ENCODE peak calls at places on chromosomes 16 and 17, in six cellular contexts. J is GM23338, Y is lower leg skin, C is GM13977, A is AG10803, F is neural progenitor cell. K is an unnamed sample.
A peak's percentile ranks its signal among the peaks of the same experiment; 100 is the strongest.

GRCh38 chr17:36072431-36073121 is 8.5 kb downstream of the CCL18 start:
- DNase-seq in J (peak; percentile 90), Y (no peak), C (peak; percentile 71), A (peak; percentile 9), F (peak; percentile 86), K (peak; percentile 62)

GRCh38 chr17:42313773-42314566 is 25.7 kb downstream of the STAT5A start:
- DNase-seq in J (no peak), Y (peak; percentile 83), C (no peak), A (no peak), F (no peak), K (no peak)

GRCh38 chr17:38685485-38685884 is 10.7 kb upstream of the EPOP start:
- DNase-seq in J (no peak), Y (no peak), C (no peak), A (no peak), F (no peak), K (no peak)

GRCh38 chr16:27640277-27640600 is 90.3 kb downstream of the KATNIP start:
- DNase-seq in J (peak; percentile 44), Y (no peak), C (no peak), A (no peak), F (no peak), K (no peak)

GRCh38 chr17:57696050-57696449 is 49.0 kb downstream of the CCDC182 start:
- DNase-seq in J (no peak), Y (no peak), C (no peak), A (no peak), F (no peak), K (no peak)

GRCh38 chr16:3912373-3912772 is 31.9 kb upstream of the CREBBP start:
- DNase-seq in J (no peak), Y (no peak), C (no peak), A (no peak), F (no peak), K (no peak)

GRCh38 chr16:86994651-86995171 is 322.5 kb downstream of the C16orf95 start:
- DNase-seq in J (no peak), Y (no peak), C (no peak), A (peak; percentile 82), F (peak; percentile 50), K (no peak)

GRCh38 chr17:46147167-46147749 is 46.0 kb downstream of the KANSL1 start:
- DNase-seq in J (no peak), Y (no peak), C (no peak), A (no peak), F (no peak), K (peak; percentile 21)

GRCh38 chr17:2171725-2172446 is 117.0 kb downstream of the HIC1 start:
- DNase-seq in J (peak; percentile 13), Y (no peak), C (no peak), A (peak; percentile 98), F (no peak), K (no peak)

GRCh38 chr16:59045496-59045895 is 311.4 kb upstream of the GOT2 start:
- DNase-seq in J (no peak), Y (no peak), C (no peak), A (peak; percentile 48), F (no peak), K (no peak)

GRCh38 chr16:46632778-46633733 is 11.9 kb upstream of the SHCBP1 start:
- DNase-seq in J (peak; percentile 75), Y (no peak), C (no peak), A (no peak), F (peak; percentile 76), K (no peak)

GRCh38 chr17:56819030-56819429 is 14.7 kb downstream of the C17orf67 start:
- DNase-seq in J (no peak), Y (no peak), C (no peak), A (no peak), F (no peak), K (no peak)

GRCh38 chr17:41734139-41734948 is at the start of gene HAP1:
- DNase-seq in J (peak; percentile 76), Y (no peak), C (no peak), A (no peak), F (peak; percentile 79), K (no peak)

GRCh38 chr17:36645358-36645757 is 44.0 kb downstream of the MRM1 start:
- DNase-seq in J (no peak), Y (no peak), C (no peak), A (no peak), F (no peak), K (no peak)

GRCh38 chr16:49455181-49455990 is 81.8 kb downstream of the C16orf78 start:
- DNase-seq in J (no peak), Y (peak; percentile 42), C (no peak), A (no peak), F (no peak), K (no peak)

GRCh38 chr16:30027588-30028437 is 3.3 kb downstream of the TLCD3B start:
- DNase-seq in J (peak; percentile 46), Y (no peak), C (no peak), A (no peak), F (no peak), K (no peak)

GRCh38 chr16:67538666-67539101 is 10.1 kb downstream of the RIPOR1 start:
- DNase-seq in J (peak; percentile 42), Y (no peak), C (no peak), A (peak; percentile 36), F (peak; percentile 20), K (no peak)

GRCh38 chr16:12157510-12158093 is 181.1 kb downstream of the SNX29 start:
- DNase-seq in J (peak; percentile 39), Y (no peak), C (no peak), A (peak; percentile 82), F (no peak), K (no peak)

GRCh38 chr16:77590707-77591106 is 131.6 kb upstream of the NUDT7 start:
- DNase-seq in J (no peak), Y (no peak), C (no peak), A (no peak), F (no peak), K (no peak)

DNA sequence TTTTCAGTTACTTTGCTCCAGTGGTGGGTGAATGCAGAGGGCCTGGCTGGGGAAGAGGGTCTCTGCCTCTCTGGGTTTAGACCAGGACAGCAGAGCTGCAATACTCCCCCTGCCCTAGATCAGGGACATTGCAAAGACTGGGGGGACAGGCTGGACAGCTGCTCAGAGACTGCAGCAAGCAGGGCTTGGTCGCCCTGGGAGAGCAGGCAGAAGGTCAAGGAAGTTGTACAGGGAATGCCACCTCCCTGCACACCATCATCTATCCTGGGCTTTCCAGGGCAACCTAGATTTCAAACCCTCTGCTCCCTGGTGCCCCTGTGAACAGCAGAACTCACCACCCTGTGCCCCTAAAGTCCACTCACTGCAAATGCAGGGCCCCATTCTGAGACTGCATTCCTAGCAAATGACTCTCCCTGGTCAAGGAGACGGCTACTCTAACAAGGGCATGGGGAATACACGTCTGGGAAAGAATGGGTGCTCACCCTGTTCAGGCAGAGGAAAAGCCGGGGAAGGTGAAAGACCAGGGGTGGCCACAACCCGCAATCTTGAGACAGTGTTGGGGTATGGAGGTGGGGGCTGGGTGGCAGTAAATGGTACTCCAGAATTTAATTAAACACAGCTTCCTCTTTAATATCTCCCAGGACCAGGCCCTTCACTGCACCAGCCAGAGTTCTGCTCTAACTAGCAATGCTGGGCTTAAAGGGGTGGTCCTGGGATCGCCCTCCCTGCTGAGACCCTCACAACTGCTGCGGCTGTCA is 1.0 kb downstream of the KIFC3 start:
- DNase-seq in J (peak; percentile 47), Y (no peak), C (peak; percentile 38), A (peak; percentile 74), F (peak; percentile 35), K (no peak)
- TF ChIP-seq CTCF in J (no peak), Y (no peak), C (no peak), A (peak; percentile 42), F (peak; percentile 23), K (no peak)

DNA sequence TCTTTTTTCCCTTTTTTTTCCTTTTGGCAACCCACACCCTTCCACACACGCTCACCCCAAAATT is at the start of gene NLK:
- DNase-seq in J (no peak), Y (no peak), C (no peak), A (no peak), F (no peak), K (no peak)
- TF ChIP-seq CTCF in J (no peak), Y (no peak), C (no peak), A (no peak), F (no peak), K (no peak)

GRCh38 chr17:83065660-83066542 is 13.5 kb upstream of the METRNL start:
- DNase-seq in J (no peak), Y (peak; percentile 84), C (no peak), A (no peak), F (no peak), K (peak; percentile 7)

GRCh38 chr17:83067071-83067717 is 12.2 kb upstream of the METRNL start:
- DNase-seq in J (no peak), Y (peak; percentile 82), C (no peak), A (no peak), F (no peak), K (peak; percentile 6)

GRCh38 chr17:83069571-83069906 is 9.9 kb upstream of the METRNL start:
- DNase-seq in J (no peak), Y (no peak), C (no peak), A (no peak), F (no peak), K (no peak)

GRCh38 chr17:83068641-83069570 is 10.5 kb upstream of the METRNL start:
- DNase-seq in J (no peak), Y (peak; percentile 81), C (no peak), A (no peak), F (no peak), K (no peak)

GRCh38 chr17:83067718-83068261 is 11.6 kb upstream of the METRNL start:
- DNase-seq in J (no peak), Y (no peak), C (no peak), A (no peak), F (peak; percentile 57), K (no peak)
- TF ChIP-seq CTCF in J (no peak), Y (no peak), C (no peak), A (no peak), F (no peak), K (no peak)

GRCh38 chr17:17435323-17435722 is 41.5 kb upstream of the MED9 start:
- DNase-seq in J (no peak), Y (peak; percentile 79), C (no peak), A (peak; percentile 62), F (no peak), K (no peak)
- TF ChIP-seq CTCF in J (no peak), Y (no peak), C (no peak), A (peak; percentile 34), F (no peak), K (no peak)

DNA sequence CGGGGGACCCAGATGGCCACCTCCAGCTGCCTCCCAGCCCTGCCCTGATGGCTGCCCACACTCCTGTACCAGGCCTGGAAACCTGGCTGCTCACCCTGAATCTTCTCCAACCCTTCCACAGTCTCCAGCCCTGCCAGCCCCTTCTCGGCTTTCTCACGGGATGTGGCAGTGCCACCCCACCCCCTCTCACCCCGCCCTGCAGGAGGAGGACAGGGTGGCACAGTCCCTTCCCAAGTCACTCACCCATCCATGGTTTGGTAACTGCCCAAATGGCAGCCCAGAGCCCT is 14.2 kb downstream of the MYBBP1A start:
- DNase-seq in J (no peak), Y (no peak), C (no peak), A (no peak), F (no peak), K (no peak)
- TF ChIP-seq CTCF in J (no peak), Y (no peak), C (no peak), A (no peak), F (no peak), K (no peak)

GRCh38 chr17:54967621-54968258 is 714 bp downstream of the COX11 start:
- DNase-seq in J (peak; percentile 22), Y (no peak), C (peak; percentile 35), A (peak; percentile 26), F (peak; percentile 18), K (no peak)
- TF ChIP-seq CTCF in J (no peak), Y (no peak), C (no peak), A (no peak), F (no peak), K (no peak)

GRCh38 chr17:43873091-43873490 is 26.1 kb downstream of the CD300LG start:
- DNase-seq in J (peak; percentile 56), Y (no peak), C (no peak), A (no peak), F (no peak), K (no peak)
- TF ChIP-seq CTCF in J (peak; percentile 55), Y (no peak), C (no peak), A (no peak), F (peak; percentile 34), K (no peak)

K was measured in natural killer cell.